ENCODE peak calls at places on chromosomes 6 and 20, in six cellular contexts. B is cardiac muscle cell, L is breast epithelium, G is hepatocyte, O is GM13977, I is left lung. D is an unnamed sample.

GRCh38 chr6:156685823-156686428 is 91.3 kb upstream of the ARID1B start:
- DNase-seq in I (no peak), G (no peak), L (no peak), O (no peak), B (no peak), D (no peak)

GRCh38 chr20:3165473-3166337 is 6.0 kb upstream of the FASTKD5 start:
- DNase-seq in I (no peak), B (peak), O (peak), G (no peak), L (no peak), D (no peak)

GRCh38 chr6:37373822-37374514 is 20.2 kb downstream of the RNF8 start:
- DNase-seq in L (no peak), O (no peak), I (no peak), G (no peak), B (peak), D (no peak)

GRCh38 chr6:130602151-130602770 is 224.9 kb upstream of the SMLR1 start:
- DNase-seq in G (peak), I (no peak), B (peak), O (no peak), L (no peak), D (no peak)

GRCh38 chr6:29510202-29510601 is 22.4 kb upstream of the MAS1L start:
- DNase-seq in O (no peak), L (peak), B (no peak), G (no peak), I (no peak), D (no peak)

GRCh38 chr6:105711216-105711615 is 308.3 kb upstream of the PREP start:
- DNase-seq in I (no peak), B (no peak), L (no peak), G (no peak), O (no peak), D (no peak)

GRCh38 chr6:8548979-8549378 is 113.6 kb upstream of the SLC35B3 start:
- DNase-seq in G (no peak), O (no peak), I (no peak), B (peak), L (no peak), D (no peak)

GRCh38 chr6:114181629-114182028 is 161.2 kb downstream of the HS3ST5 start:
- DNase-seq in B (no peak), O (no peak), I (no peak), L (no peak), G (no peak), D (no peak)

GRCh38 chr20:13262302-13262650 is 41.2 kb downstream of the ISM1 start:
- DNase-seq in B (no peak), G (no peak), O (no peak), I (no peak), L (no peak), D (no peak)

GRCh38 chr20:51087306-51087705 is 64.4 kb upstream of the KCNG1 start:
- DNase-seq in O (no peak), I (no peak), L (no peak), B (no peak), G (peak), D (no peak)

GRCh38 chr20:39885975-39886649 is 802.9 kb downstream of the MAFB start:
- DNase-seq in B (peak), O (peak), G (peak), I (peak), L (no peak), D (no peak)

GRCh38 chr6:96015321-96015790 is 418 bp upstream of the FUT9 start:
- DNase-seq in O (no peak), G (peak), I (no peak), L (no peak), B (no peak), D (no peak)

GRCh38 chr20:44811150-44811685 is 872 bp upstream of the RIMS4 start:
- DNase-seq in L (no peak), B (no peak), O (no peak), G (no peak), I (no peak), D (no peak)

GRCh38 chr6:100230976-100231316 is 233.8 kb downstream of the SIM1 start:
- DNase-seq in O (no peak), B (no peak), G (no peak), L (no peak), I (no peak), D (no peak)

GRCh38 chr20:5863040-5863811 is 87.1 kb downstream of the TRMT6 start:
- DNase-seq in G (no peak), B (peak), I (no peak), O (no peak), L (no peak), D (no peak)

GRCh38 chr6:168395983-168396382 is 45.0 kb upstream of the SMOC2 start:
- DNase-seq in I (no peak), G (no peak), L (no peak), O (no peak), B (no peak), D (no peak)

GRCh38 chr6:15501806-15502450 is 160.9 kb downstream of the DTNBP1 start:
- DNase-seq in B (peak), L (no peak), I (peak), O (no peak), G (peak), D (no peak)

GRCh38 chr20:2237059-2237458 is 58.7 kb upstream of the TGM3 start:
- DNase-seq in G (peak), O (no peak), I (peak), L (peak), B (peak), D (no peak)

GRCh38 chr20:34907616-34908469 is 31.4 kb downstream of the ACSS2 start:
- DNase-seq in O (no peak), L (peak), B (peak), G (peak), I (peak), D (no peak)

GRCh38 chr6:140316966-140317365 is 942.5 kb upstream of the CITED2 start:
- DNase-seq in B (no peak), G (peak), L (no peak), O (no peak), I (no peak), D (no peak)

GRCh38 chr6:8462169-8462568 is 26.8 kb upstream of the SLC35B3 start:
- DNase-seq in L (no peak), I (no peak), O (no peak), B (no peak), G (no peak), D (no peak)

GRCh38 chr6:128098000-128098581 is 197.2 kb upstream of the THEMIS start:
- DNase-seq in I (no peak), O (no peak), L (no peak), B (peak), G (no peak), D (no peak)

GRCh38 chr6:167906899-167907298 is 80.2 kb downstream of the AFDN start:
- DNase-seq in G (peak), B (peak), I (no peak), O (no peak), L (peak), D (no peak)

GRCh38 chr6:72649032-72649984 is 27.4 kb downstream of the KCNQ5 start:
- DNase-seq in I (no peak), O (no peak), B (peak), L (no peak), G (no peak), D (no peak)

GRCh38 chr6:68732423-68732822 is 97.3 kb downstream of the ADGRB3 start:
- DNase-seq in O (no peak), L (no peak), B (no peak), G (no peak), I (no peak), D (no peak)

GRCh38 chr20:35248641-35249475 is 22.4 kb downstream of the MMP24 start:
- DNase-seq in L (peak), G (no peak), I (no peak), O (no peak), B (no peak), D (no peak)

GRCh38 chr20:63864978-63865640 is at the start of gene TPD52L2:
- DNase-seq in I (peak), G (peak), L (peak), O (peak), B (peak), D (peak)

GRCh38 chr6:160882741-160883340 is 108.7 kb upstream of the MAP3K4 start:
- DNase-seq in I (no peak), O (no peak), L (no peak), B (peak), G (no peak), D (no peak)

GRCh38 chr6:168875811-168876576 is 377.7 kb downstream of the THBS2 start:
- DNase-seq in L (no peak), G (no peak), B (no peak), O (no peak), I (no peak), D (no peak)

GRCh38 chr6:160667854-160668481 is 3.9 kb upstream of the LPA start:
- DNase-seq in G (peak), O (peak), B (no peak), L (no peak), I (no peak), D (no peak)

GRCh38 chr20:17228624-17229061 is 1.8 kb downstream of the PCSK2 start:
- DNase-seq in O (no peak), G (peak), I (peak), B (no peak), L (no peak), D (no peak)

GRCh38 chr6:11412011-11412424 is 125.5 kb upstream of the TMEM170B start:
- DNase-seq in I (no peak), L (no peak), G (no peak), O (no peak), B (peak), D (no peak)

GRCh38 chr6:17178754-17179153 is 76.9 kb downstream of the STMND1 start:
- DNase-seq in B (no peak), G (no peak), O (no peak), I (no peak), L (no peak), D (no peak)

GRCh38 chr6:13304580-13305255 is 23.6 kb downstream of the TBC1D7 start:
- DNase-seq in B (peak), G (no peak), O (peak), I (no peak), L (no peak), D (no peak)

GRCh38 chr20:24337074-24337473 is 132.4 kb upstream of the SYNDIG1 start:
- DNase-seq in O (no peak), G (no peak), I (no peak), L (no peak), B (no peak), D (no peak)

GRCh38 chr20:723756-724155 is 44.5 kb downstream of the SLC52A3 start:
- DNase-seq in B (no peak), L (peak), G (no peak), I (no peak), O (no peak), D (no peak)

GRCh38 chr20:38186788-38187221 is 21.7 kb upstream of the TGM2 start:
- DNase-seq in B (no peak), I (no peak), O (no peak), G (no peak), L (no peak), D (no peak)

GRCh38 chr20:38190936-38191371 is 25.9 kb upstream of the TGM2 start:
- DNase-seq in G (no peak), B (no peak), I (no peak), O (no peak), L (no peak), D (no peak)

GRCh38 chr20:38190166-38190565 is 25.1 kb upstream of the TGM2 start:
- DNase-seq in I (no peak), O (no peak), B (no peak), L (no peak), G (no peak), D (no peak)

GRCh38 chr20:38184098-38184497 is 19.0 kb upstream of the TGM2 start:
- DNase-seq in G (no peak), B (no peak), L (no peak), I (no peak), O (no peak), D (no peak)

DNA sequence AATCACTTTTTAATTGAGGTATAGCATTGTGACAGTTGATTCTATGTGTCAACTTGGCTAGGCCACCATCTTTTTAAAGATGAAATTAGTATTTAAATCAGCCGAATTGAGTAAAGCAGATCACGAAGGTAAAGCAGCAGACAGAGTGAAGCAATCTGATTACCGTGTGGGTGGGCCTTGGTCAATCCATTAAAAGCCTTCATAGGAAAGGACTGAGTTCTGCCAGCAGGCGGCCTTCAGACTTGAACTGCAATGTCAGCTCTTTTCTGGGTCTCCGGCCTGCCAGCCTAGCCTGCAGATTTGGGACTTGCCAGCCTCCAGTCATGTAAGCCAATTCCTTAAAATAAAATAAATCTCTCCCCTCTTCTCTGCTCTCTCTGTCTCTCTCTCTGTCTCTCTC is 22.4 kb upstream of the TGM2 start:
- DNase-seq in G (peak), L (no peak), I (no peak), B (no peak), O (no peak), D (no peak)
- TF ChIP-seq CTCF in G (no peak), L (no peak), I (peak), B (peak), O (no peak), D (no peak)

GRCh38 chr6:146911635-146912034 is 292.6 kb upstream of the STXBP5 start:
- DNase-seq in L (no peak), G (no peak), B (no peak), I (no peak), O (no peak), D (no peak)
- TF ChIP-seq CTCF in L (no peak), G (no peak), B (no peak), I (no peak), O (no peak), D (no peak)

DNA sequence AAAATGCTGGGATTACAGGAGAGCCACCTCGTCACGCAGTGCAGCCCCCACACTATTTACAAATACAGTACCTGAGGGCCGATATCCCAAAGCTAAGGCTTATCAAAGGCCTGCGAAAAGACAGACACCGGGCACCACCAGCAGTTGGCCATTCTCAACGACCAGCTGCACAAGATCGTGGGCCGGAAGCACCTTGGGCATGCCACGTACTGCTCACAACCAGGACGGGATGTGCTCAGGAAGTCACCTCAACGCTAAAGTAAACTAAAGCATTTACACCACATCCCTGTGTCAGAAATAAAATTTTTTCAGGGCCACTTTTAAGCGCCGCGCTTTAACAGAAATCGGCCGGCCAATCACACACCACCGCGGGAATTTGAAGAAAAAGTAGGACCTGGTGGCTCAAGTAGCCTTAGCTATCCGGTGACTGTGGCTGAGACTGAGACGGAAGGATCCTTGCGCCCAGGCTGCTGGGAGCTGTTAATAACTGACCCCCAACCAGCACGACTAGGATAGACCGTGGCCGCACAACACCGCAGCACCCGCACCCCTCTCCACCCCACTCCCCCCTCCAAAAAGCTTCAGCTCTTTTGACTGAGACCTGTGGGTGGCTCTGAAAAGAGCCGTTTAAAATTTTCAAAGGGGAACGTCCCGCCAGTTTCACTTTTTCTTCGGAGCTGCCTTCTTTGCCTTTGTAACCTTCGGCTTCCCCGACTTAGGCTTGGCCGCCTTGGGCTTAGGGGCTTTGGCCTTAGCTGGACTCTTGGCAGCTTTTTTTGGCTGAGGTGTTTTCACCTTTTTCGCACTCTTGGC is 131.2 kb upstream of the BTN3A2 start:
- DNase-seq in B (peak), G (no peak), O (peak), L (peak), I (peak), D (peak)
- TF ChIP-seq CTCF in B (no peak), G (no peak), O (no peak), L (no peak), I (no peak), D (no peak)

GRCh38 chr6:35461270-35461669 is 6.9 kb upstream of the RPL10A start:
- DNase-seq in B (no peak), G (no peak), I (no peak), O (no peak), L (no peak), D (no peak)

GRCh38 chr6:35454843-35455110 is 2.6 kb downstream of the FANCE start:
- DNase-seq in I (no peak), G (no peak), O (no peak), L (no peak), B (no peak), D (no peak)

GRCh38 chr6:35463292-35463691 is 4.9 kb upstream of the RPL10A start:
- DNase-seq in B (no peak), I (no peak), L (no peak), O (no peak), G (no peak), D (no peak)

GRCh38 chr6:35453236-35453635 is 1.1 kb downstream of the FANCE start:
- DNase-seq in G (no peak), B (no peak), L (no peak), O (no peak), I (no peak), D (no peak)

DNA sequence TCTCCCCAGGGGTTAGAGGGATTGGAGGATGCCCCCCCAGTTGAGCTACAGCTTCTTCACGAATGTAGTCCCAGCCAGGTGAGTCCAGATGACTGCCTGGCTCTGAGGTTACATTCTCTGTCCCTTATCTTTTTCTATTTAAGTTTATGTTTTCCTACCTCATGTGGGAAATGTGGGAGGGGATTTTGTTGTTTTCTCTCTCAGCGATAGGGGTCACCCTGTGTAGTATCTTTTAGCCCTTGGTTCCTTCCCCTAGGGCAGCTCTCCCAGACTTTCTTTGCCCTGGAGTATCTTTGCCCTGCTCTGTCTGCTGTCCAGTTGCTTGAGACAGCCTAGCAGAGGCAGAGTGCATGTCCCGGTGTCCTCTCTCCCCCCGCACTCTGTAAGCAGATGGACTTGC is 5.8 kb downstream of the FANCE start:
- DNase-seq in L (no peak), B (no peak), O (no peak), G (no peak), I (no peak), D (no peak)
- TF ChIP-seq CTCF in L (no peak), B (no peak), O (no peak), G (no peak), I (no peak), D (no peak)

GRCh38 chr20:54063580-54063979 is 6.8 kb downstream of the BCAS1 start:
- DNase-seq in L (no peak), B (no peak), O (no peak), G (no peak), I (no peak), D (no peak)
- TF ChIP-seq CTCF in L (no peak), B (no peak), O (no peak), G (no peak), I (no peak), D (no peak)

GRCh38 chr6:163415176-163415619 is 680 bp downstream of the QKI start:
- DNase-seq in G (no peak), O (peak), L (no peak), B (no peak), I (no peak), D (no peak)
- TF ChIP-seq CTCF in G (no peak), O (no peak), L (no peak), B (no peak), I (no peak), D (no peak)

DNA sequence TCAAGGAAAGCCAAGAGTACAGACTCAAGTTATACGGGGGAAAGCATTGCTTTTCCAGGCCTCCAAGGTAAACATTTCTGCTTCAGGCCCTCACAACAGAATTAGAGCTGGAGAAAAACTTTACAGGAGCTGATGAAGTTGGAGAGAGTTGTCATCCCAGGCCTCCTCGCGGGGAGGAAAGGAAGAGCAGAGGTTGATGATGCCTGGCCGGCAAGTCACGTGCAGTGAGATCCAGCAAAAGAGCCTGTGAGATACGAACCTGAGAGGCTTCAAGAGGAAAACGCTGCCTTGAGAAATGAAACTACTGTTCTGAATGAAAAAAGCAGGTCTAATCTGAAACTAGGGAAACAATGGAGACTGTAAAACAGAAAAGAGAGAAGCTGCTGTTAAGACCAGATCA is 122.9 kb downstream of the FAM120B start:
- DNase-seq in I (no peak), B (peak), G (peak), L (no peak), O (no peak), D (no peak)
- TF ChIP-seq CTCF in I (no peak), B (peak), G (peak), L (no peak), O (no peak), D (no peak)

GRCh38 chr6:45421700-45422540 is 44.2 kb upstream of the SUPT3H start:
- DNase-seq in B (peak), G (peak), I (peak), L (no peak), O (peak), D (peak)
- TF ChIP-seq CTCF in B (peak), G (peak), I (no peak), L (no peak), O (peak), D (no peak)

GRCh38 chr6:31271641-31272357 is at the start of gene HLA-C:
- DNase-seq in I (peak), B (peak), G (peak), L (peak), O (peak), D (peak)
- TF ChIP-seq CTCF in I (no peak), B (peak), G (no peak), L (no peak), O (peak), D (no peak)